ENCODE peak calls at places on chromosomes 3 and 15, in six cellular contexts. I, R, W, N, T and G are unnamed samples.

GRCh38 chr3:192923731-192924130 is 6.1 kb upstream of the MB21D2 start:
- DNase-seq in W (no peak), R (no peak), I (no peak), N (no peak), T (no peak), G (no peak)

GRCh38 chr3:14619605-14620004 is 32.0 kb upstream of the CCDC174 start:
- DNase-seq in R (no peak), N (no peak), T (no peak), W (no peak), I (no peak), G (no peak)

GRCh38 chr3:136141296-136141785 is 54.8 kb downstream of the MSL2 start:
- DNase-seq in T (no peak), W (peak), N (no peak), R (no peak), I (no peak), G (no peak)

GRCh38 chr3:24533557-24534193 is 39.0 kb upstream of the THRB start:
- DNase-seq in W (no peak), N (no peak), I (no peak), R (no peak), T (no peak), G (no peak)

GRCh38 chr3:35120026-35120425 is 519.3 kb upstream of the ARPP21 start:
- DNase-seq in T (no peak), W (no peak), R (no peak), N (no peak), I (no peak), G (peak)

GRCh38 chr15:70956196-70956595 is 63.6 kb downstream of the LRRC49 start:
- DNase-seq in R (no peak), N (no peak), W (peak), T (no peak), I (no peak), G (no peak)

GRCh38 chr3:140843656-140844055 is 98.0 kb upstream of the SLC25A36 start:
- DNase-seq in N (no peak), R (peak), W (no peak), I (no peak), T (no peak), G (no peak)

GRCh38 chr3:46733026-46733800 is 15.5 kb upstream of the PRSS50 start:
- DNase-seq in R (no peak), I (no peak), T (no peak), W (peak), N (no peak), G (no peak)

GRCh38 chr15:67080118-67080899 is 14.9 kb downstream of the SMAD3 start:
- DNase-seq in R (no peak), I (no peak), W (peak), T (peak), N (no peak), G (peak)

GRCh38 chr3:161415506-161416231 is 44.4 kb upstream of the SPTSSB start:
- DNase-seq in R (no peak), W (peak), I (peak), T (peak), N (peak), G (peak)

GRCh38 chr15:58460108-58460507 is 28.3 kb downstream of the LIPC start:
- DNase-seq in T (no peak), W (no peak), N (no peak), I (no peak), R (no peak), G (no peak)

GRCh38 chr15:67836477-67836876 is 3.4 kb downstream of the RNU6-1 start:
- DNase-seq in T (no peak), R (peak), W (peak), I (no peak), N (peak), G (no peak)

GRCh38 chr3:171088984-171089754 is 62.6 kb upstream of the SLC2A2 start:
- DNase-seq in T (peak), I (peak), R (no peak), W (peak), N (no peak), G (peak)

GRCh38 chr15:100438570-100438969 is 90.2 kb downstream of the CERS3 start:
- DNase-seq in W (peak), N (no peak), R (peak), I (no peak), T (no peak), G (no peak)

GRCh38 chr3:130783629-130784028 is 37.0 kb upstream of the PIK3R4 start:
- DNase-seq in N (no peak), T (no peak), W (no peak), R (no peak), I (no peak), G (no peak)

GRCh38 chr3:19920401-19921075 is 13.5 kb downstream of the EFHB start:
- DNase-seq in W (no peak), N (no peak), I (no peak), R (no peak), T (no peak), G (no peak)

GRCh38 chr3:78221796-78222195 is 1181.9 kb downstream of the ROBO2 start:
- DNase-seq in I (no peak), R (no peak), T (no peak), N (no peak), W (peak), G (no peak)

GRCh38 chr3:78221300-78221699 is 1181.4 kb downstream of the ROBO2 start:
- DNase-seq in I (no peak), N (peak), T (no peak), W (no peak), R (no peak), G (no peak)
- TF ChIP-seq CTCF in I (no peak), N (peak), T (peak), W (no peak), R (no peak), G (no peak)

GRCh38 chr3:194133661-194134230 is 2.2 kb upstream of the HES1 start:
- DNase-seq in N (peak), I (no peak), T (no peak), R (peak), W (peak), G (no peak)
- H3K4me3 ChIP-seq in N (peak), I (peak), T (peak), R (peak), W (peak), G (peak)

DNA sequence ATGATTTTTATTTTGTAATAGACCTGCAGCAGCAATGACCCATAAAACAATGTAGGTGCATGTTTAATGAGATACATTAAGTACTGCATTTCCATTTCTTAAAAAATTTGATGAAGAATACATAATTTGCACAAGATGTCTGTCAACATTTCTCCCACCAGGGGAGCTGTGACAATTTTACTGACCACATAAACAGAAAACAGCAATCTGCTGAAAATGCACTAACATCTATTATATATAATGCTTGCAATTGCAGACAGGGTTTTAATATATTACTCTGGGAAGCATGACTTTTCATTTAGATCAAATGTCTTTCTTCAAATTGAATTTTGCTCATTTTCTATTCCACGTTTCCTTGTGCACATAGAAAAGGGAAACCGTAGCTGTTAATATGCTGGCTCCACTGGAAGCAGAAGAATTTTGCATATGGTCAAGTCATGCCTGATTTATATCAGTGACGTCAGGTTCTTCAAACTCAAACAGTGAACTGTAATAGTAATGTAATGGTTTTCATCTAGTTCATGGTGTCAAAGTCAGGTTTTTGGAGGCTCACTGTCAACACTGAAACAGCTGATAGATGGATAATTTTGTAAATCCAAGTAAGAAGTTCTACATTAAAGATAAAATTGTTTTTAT is 79.8 kb upstream of the IGF1R start:
- DNase-seq in I (no peak), T (no peak), N (no peak), R (no peak), W (peak), G (no peak)
- TF ChIP-seq CTCF in I (peak), T (peak), N (no peak), R (peak), W (peak), G (peak)

DNA sequence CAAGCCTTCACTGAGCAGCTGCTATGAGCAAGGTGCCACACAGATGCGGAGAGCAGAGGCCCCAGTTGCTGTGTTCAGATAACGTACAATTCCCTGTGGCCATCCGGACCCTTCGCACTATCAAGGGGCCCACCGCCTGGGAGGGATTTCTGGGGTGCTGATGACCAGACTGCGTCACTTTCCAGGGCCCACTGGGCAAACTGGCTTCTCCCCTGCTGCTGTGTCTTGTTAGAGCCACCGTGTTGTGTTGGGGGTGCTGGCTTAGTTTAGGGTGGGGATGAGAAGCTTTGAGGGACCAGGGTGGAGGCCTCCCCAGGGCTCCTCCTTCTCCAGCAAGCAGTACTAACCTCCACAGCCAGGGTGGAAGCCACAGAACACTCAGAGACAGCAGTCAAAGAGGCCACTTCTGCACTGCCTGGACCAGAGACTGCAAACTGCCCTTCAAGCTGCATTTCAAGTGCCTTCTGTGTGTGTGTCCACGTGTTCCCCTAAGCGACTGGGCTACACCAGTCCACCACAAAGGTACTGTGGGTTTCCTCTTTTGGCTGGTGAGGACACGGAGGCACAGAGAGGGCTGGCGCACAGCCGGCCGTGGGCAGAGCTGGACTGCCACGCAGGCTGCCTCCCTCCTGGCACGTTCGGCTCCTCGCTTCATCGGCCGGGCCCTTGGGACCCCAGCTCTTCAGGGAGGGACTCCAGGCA is 61.1 kb downstream of the MGLL start:
- DNase-seq in N (no peak), I (no peak), R (no peak), T (no peak), W (no peak), G (no peak)
- H3K4me3 ChIP-seq in N (no peak), I (no peak), R (no peak), T (no peak), W (no peak), G (no peak)

GRCh38 chr3:16834214-16834613 is 50.5 kb upstream of the PLCL2 start:
- DNase-seq in I (no peak), N (no peak), W (no peak), R (no peak), T (no peak), G (no peak)

GRCh38 chr3:16831846-16832245 is 52.9 kb upstream of the PLCL2 start:
- DNase-seq in N (no peak), W (no peak), T (no peak), I (no peak), R (no peak), G (no peak)

GRCh38 chr3:16825617-16826204 is 59.0 kb upstream of the PLCL2 start:
- DNase-seq in W (peak), I (no peak), T (no peak), R (no peak), N (no peak), G (no peak)

GRCh38 chr3:16824085-16824696 is 60.6 kb upstream of the PLCL2 start:
- DNase-seq in R (peak), W (no peak), N (no peak), T (no peak), I (no peak), G (no peak)

DNA sequence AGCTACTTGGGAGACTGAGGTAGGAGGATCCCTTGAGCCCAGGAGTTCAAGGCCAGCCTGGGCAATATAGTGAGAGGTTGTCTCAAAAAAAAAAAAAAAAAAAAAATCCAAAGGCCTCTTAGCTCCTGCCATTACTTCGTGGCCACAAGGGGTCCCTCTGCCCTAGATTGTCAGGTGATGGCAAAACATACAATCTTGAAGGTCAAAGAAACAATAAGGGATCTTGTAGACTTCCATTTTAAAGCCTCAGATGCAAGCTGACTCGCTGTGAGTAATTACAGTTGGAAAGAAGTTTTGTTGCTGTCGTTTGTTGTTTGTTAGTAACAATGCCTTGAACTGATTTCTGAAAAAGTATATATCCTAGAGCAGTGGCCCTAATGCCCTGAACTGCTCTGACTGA is 55.9 kb upstream of the PLCL2 start:
- DNase-seq in R (peak), T (peak), W (peak), I (no peak), N (peak), G (peak)
- TF ChIP-seq CTCF in R (peak), T (peak), W (peak), I (peak), N (peak), G (peak)

GRCh38 chr3:59117378-59117777 is 67.6 kb upstream of the CFAP20DC start:
- DNase-seq in R (no peak), N (no peak), T (no peak), I (no peak), W (no peak), G (no peak)

GRCh38 chr3:59115355-59116136 is 65.7 kb upstream of the CFAP20DC start:
- DNase-seq in N (no peak), R (no peak), T (no peak), W (peak), I (no peak), G (peak)

GRCh38 chr3:59121346-59122144 is 71.7 kb upstream of the CFAP20DC start:
- DNase-seq in N (peak), I (no peak), R (no peak), W (no peak), T (no peak), G (no peak)

GRCh38 chr3:59118928-59119327 is 69.1 kb upstream of the CFAP20DC start:
- DNase-seq in T (no peak), I (no peak), R (no peak), N (no peak), W (no peak), G (no peak)

GRCh38 chr3:59116138-59116537 is 66.3 kb upstream of the CFAP20DC start:
- DNase-seq in W (no peak), I (no peak), T (no peak), R (no peak), N (no peak), G (no peak)
- H3K4me3 ChIP-seq in W (no peak), I (peak), T (no peak), R (no peak), N (no peak), G (no peak)

GRCh38 chr3:128745742-128746141 is 19.8 kb downstream of the RAB7A start:
- DNase-seq in N (peak), W (no peak), T (no peak), R (no peak), I (no peak), G (no peak)
- TF ChIP-seq CTCF in N (peak), W (no peak), T (no peak), R (peak), I (no peak), G (no peak)

GRCh38 chr3:114899186-114899931 is 247.7 kb downstream of the ZBTB20 start:
- DNase-seq in W (no peak), R (no peak), T (no peak), I (no peak), N (peak), G (peak)

GRCh38 chr3:114902691-114903101 is 244.4 kb downstream of the ZBTB20 start:
- DNase-seq in T (no peak), I (no peak), R (no peak), N (peak), W (no peak), G (no peak)

GRCh38 chr3:114903213-114903612 is 243.9 kb downstream of the ZBTB20 start:
- DNase-seq in N (no peak), R (no peak), W (no peak), I (no peak), T (no peak), G (no peak)

GRCh38 chr3:114904633-114905032 is 242.5 kb downstream of the ZBTB20 start:
- DNase-seq in W (no peak), I (no peak), T (no peak), N (no peak), R (no peak), G (no peak)

GRCh38 chr3:114900908-114901307 is 246.2 kb downstream of the ZBTB20 start:
- DNase-seq in W (peak), T (no peak), I (no peak), R (no peak), N (no peak), G (no peak)
- H3K4me3 ChIP-seq in W (peak), T (peak), I (no peak), R (no peak), N (no peak), G (no peak)